ENCODE peak calls at places on chromosomes 5 and 9, in five cellular contexts. U, W, B, J and K are unnamed samples. For H3K4me1, the result is how much of the 10 kb centered on the place peaks cover.

GRCh38 chr5:11234501-11234911 is 473.5 kb upstream of the DAP start:
- DNase-seq in U (no peak), J (no peak), W (peak), B (no peak), K (no peak)

GRCh38 chr5:80346055-80346454 is 26.3 kb downstream of the SPZ1 start:
- DNase-seq in J (no peak), W (peak), B (peak), U (no peak), K (peak)

GRCh38 chr5:73640861-73641320 is 14.9 kb downstream of the ARHGEF28 start:
- DNase-seq in B (no peak), J (no peak), W (no peak), U (no peak), K (no peak)

GRCh38 chr9:128634651-128635262 is 21.9 kb downstream of the DYNC2I2 start:
- DNase-seq in W (no peak), J (no peak), B (no peak), U (no peak), K (no peak)

GRCh38 chr9:114722363-114722695 is 40.3 kb upstream of the TEX48 start:
- DNase-seq in W (no peak), J (no peak), B (no peak), U (no peak), K (no peak)

GRCh38 chr5:108810717-108811116 is 63.0 kb downstream of the FER start:
- DNase-seq in B (no peak), U (no peak), J (no peak), W (no peak), K (no peak)

GRCh38 chr5:7576023-7576715 is 180.2 kb downstream of the ADCY2 start:
- DNase-seq in J (no peak), U (peak), B (no peak), W (no peak), K (no peak)

GRCh38 chr5:97162045-97162444 is 19.6 kb upstream of the LIX1 start:
- DNase-seq in B (peak), U (peak), W (peak), J (no peak), K (peak)

GRCh38 chr9:73611072-73611471 is 459.4 kb downstream of the ANXA1 start:
- DNase-seq in B (no peak), J (no peak), U (no peak), W (no peak), K (no peak)

GRCh38 chr5:55667938-55668337 is 44.2 kb downstream of the SLC38A9 start:
- DNase-seq in J (no peak), W (no peak), B (no peak), U (no peak), K (no peak)

GRCh38 chr9:135736265-135736978 is 34.4 kb downstream of the KCNT1 start:
- DNase-seq in W (no peak), J (no peak), U (no peak), B (no peak), K (no peak)

GRCh38 chr5:14450055-14450524 is 131.5 kb upstream of the OTULINL start:
- DNase-seq in W (peak), B (no peak), U (peak), J (no peak), K (no peak)

GRCh38 chr5:73596705-73597328 is 29.2 kb upstream of the ARHGEF28 start:
- DNase-seq in W (no peak), U (no peak), B (peak), J (no peak), K (peak)

GRCh38 chr5:107269256-107269655 is 401.5 kb downstream of the EFNA5 start:
- DNase-seq in J (no peak), B (no peak), U (no peak), W (no peak), K (no peak)

GRCh38 chr9:135514342-135515082 is 6.7 kb upstream of the LCN1 start:
- DNase-seq in B (no peak), U (peak), J (no peak), W (no peak), K (no peak)

GRCh38 chr5:132886064-132886823 is 12.8 kb downstream of the LEAP2 start:
- DNase-seq in J (no peak), U (no peak), W (no peak), B (no peak), K (no peak)

GRCh38 chr9:72292184-72292787 is 72.7 kb downstream of the ZFAND5 start:
- DNase-seq in J (no peak), U (no peak), B (no peak), W (peak), K (peak)

GRCh38 chr5:178121450-178122276 is 8.3 kb downstream of the N4BP3 start:
- DNase-seq in W (no peak), J (peak), U (peak), B (no peak), K (peak)
- H3K4me3 ChIP-seq in W (no peak), J (no peak), U (peak), B (no peak), K (peak)

GRCh38 chr9:70079364-70080103 is 35.9 kb downstream of the MAMDC2 start:
- DNase-seq in U (no peak), J (no peak), W (no peak), B (no peak), K (peak)
- H3K4me1 ChIP-seq in U (half or more), J (under half), W (under half), B (under half), K (under half)

DNA sequence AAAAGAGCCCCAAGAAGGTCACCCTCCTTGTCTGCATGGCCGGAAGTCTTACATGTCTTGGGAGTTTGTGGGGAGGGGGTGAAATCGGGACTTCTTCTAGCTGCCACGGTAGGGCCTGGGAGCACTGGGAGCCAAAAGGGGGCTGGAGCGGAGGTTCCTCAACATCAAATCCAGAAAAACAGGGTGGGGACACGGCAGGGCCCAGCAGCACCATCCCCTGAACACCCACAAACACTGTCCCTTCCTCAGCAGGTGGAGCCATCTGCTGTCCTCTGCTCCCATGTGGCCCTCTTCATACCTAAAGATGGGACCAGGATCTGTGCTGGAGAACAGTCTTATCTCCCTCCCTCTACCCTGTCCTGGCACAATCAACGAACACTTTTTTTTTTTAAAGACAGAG is 2.7 kb downstream of the TERT start:
- DNase-seq in B (no peak), J (no peak), U (peak), W (no peak), K (no peak)
- H3K4me3 ChIP-seq in B (no peak), J (no peak), U (no peak), W (no peak), K (no peak)

DNA sequence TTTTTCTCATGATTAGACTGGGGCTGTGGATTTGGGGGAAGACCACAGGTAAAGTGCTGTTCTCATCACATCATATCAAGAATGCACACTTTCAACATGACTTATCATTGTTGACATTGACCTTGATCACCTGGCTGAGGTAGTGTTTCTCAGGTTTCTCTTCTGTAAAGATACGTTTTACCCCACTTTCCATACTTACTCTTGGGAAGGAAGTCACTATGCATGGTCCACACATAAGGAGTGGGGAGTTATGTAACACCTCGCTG is 9.8 kb downstream of the NDFIP1 start:
- DNase-seq in J (no peak), U (no peak), B (no peak), W (no peak), K (peak)
- H3K4me1 ChIP-seq in J (half or more), U (half or more), B (under half), W (half or more), K (under half)